ENCODE peak calls at places on chromosome 13, in nine cellular contexts. T, S, X, D, U, F, Y, G and J are unnamed samples.
A peak's percentile ranks its signal among the peaks of the same experiment; 100 is the strongest.

GRCh38 chr13:108859202-108860012 is 230.0 kb downstream of the MYO16 start:
- DNase-seq in T (no peak), F (peak; percentile 95), D (no peak), G (no peak), S (peak; percentile 70), U (no peak), Y (no peak), X (peak; percentile 19), J (no peak)

GRCh38 chr13:35720690-35721554 is 244.4 kb upstream of the MAB21L1 start:
- DNase-seq in X (peak; percentile 80), T (no peak), S (peak; percentile 67), U (peak; percentile 39), G (no peak), F (no peak), D (peak; percentile 9), Y (peak; percentile 3), J (no peak)

GRCh38 chr13:67229438-67230242 is 496 bp downstream of the PCDH9 start:
- DNase-seq in S (no peak), D (no peak), T (no peak), G (no peak), F (no peak), U (no peak), Y (no peak), X (peak; percentile 5), J (no peak)

GRCh38 chr13:24500977-24501376 is 11.6 kb downstream of the PARP4 start:
- DNase-seq in G (no peak), X (no peak), U (no peak), D (no peak), T (no peak), Y (no peak), F (peak; percentile 7), S (peak; percentile 44), J (no peak)

GRCh38 chr13:110913322-110913721 is 1.5 kb downstream of the ANKRD10 start:
- DNase-seq in U (no peak), Y (no peak), X (peak; percentile 18), F (no peak), D (no peak), G (no peak), S (no peak), T (no peak), J (no peak)

GRCh38 chr13:100484708-100485107 is 103.9 kb downstream of the GGACT start:
- DNase-seq in F (no peak), U (no peak), D (no peak), T (no peak), X (no peak), Y (no peak), G (no peak), S (no peak), J (no peak)

GRCh38 chr13:105972306-105972721 is 563.1 kb downstream of the EFNB2 start:
- DNase-seq in U (no peak), S (no peak), T (no peak), Y (no peak), G (no peak), X (no peak), F (no peak), D (no peak), J (no peak)

GRCh38 chr13:73731564-73731963 is 402.6 kb downstream of the KLF12 start:
- DNase-seq in F (no peak), S (no peak), G (no peak), Y (no peak), T (no peak), U (no peak), X (no peak), D (no peak), J (no peak)

GRCh38 chr13:37132211-37132610 is 26.7 kb upstream of the CSNK1A1L start:
- DNase-seq in T (no peak), G (no peak), Y (no peak), X (no peak), U (no peak), S (no peak), D (no peak), F (no peak), J (no peak)

GRCh38 chr13:100363351-100363750 is 225.2 kb downstream of the GGACT start:
- DNase-seq in S (peak; percentile 42), D (no peak), G (no peak), Y (no peak), F (no peak), T (no peak), U (no peak), X (no peak), J (no peak)

GRCh38 chr13:27379126-27379525 is 45.3 kb upstream of the GTF3A start:
- DNase-seq in T (no peak), F (no peak), X (no peak), D (no peak), U (no peak), Y (no peak), G (no peak), S (no peak), J (no peak)

GRCh38 chr13:40786568-40786996 is 2.8 kb upstream of the SLC25A15 start:
- DNase-seq in Y (no peak), F (no peak), X (no peak), U (no peak), D (no peak), S (no peak), G (no peak), T (no peak), J (no peak)

GRCh38 chr13:48819376-48819775 is 156.3 kb upstream of the FNDC3A start:
- DNase-seq in D (no peak), Y (no peak), S (peak; percentile 42), G (no peak), X (no peak), F (no peak), U (no peak), T (no peak), J (no peak)

GRCh38 chr13:75481176-75482069 is 546 bp downstream of the TBC1D4 start:
- DNase-seq in D (no peak), F (no peak), X (peak; percentile 61), T (no peak), S (no peak), Y (peak; percentile 51), U (peak; percentile 11), G (peak; percentile 53), J (no peak)

GRCh38 chr13:93216122-93216521 is 10.5 kb upstream of the GPC6 start:
- DNase-seq in G (no peak), D (no peak), T (no peak), F (no peak), U (no peak), X (no peak), Y (no peak), S (no peak), J (no peak)